ENCODE peak calls at places on chromosomes 6 and 20, in four cellular contexts. One of them, this sample, is unnamed.

GRCh38 chr20:57412347-57413029 is 21.3 kb downstream of the RBM38 start:
- DNase-seq in stimulated activated naive CD4-positive, alpha-beta T cell: no peak
- DNase-seq in fibroblast of pulmonary artery: no peak
- DNase-seq in hippocampal formation: no peak
- DNase-seq in this sample: no peak

GRCh38 chr20:38504368-38505090 is 31.9 kb downstream of the RALGAPB start:
- DNase-seq in hippocampal formation: no peak
- DNase-seq in stimulated activated naive CD4-positive, alpha-beta T cell: no peak
- DNase-seq in fibroblast of pulmonary artery: no peak
- DNase-seq in this sample: no peak

GRCh38 chr6:25250878-25251277 is 28.3 kb upstream of the CARMIL1 start:
- DNase-seq in hippocampal formation: no peak
- DNase-seq in fibroblast of pulmonary artery: no peak
- DNase-seq in stimulated activated naive CD4-positive, alpha-beta T cell: no peak
- DNase-seq in this sample: no peak

GRCh38 chr6:119612871-119613515 is 263.4 kb upstream of the MAN1A1 start:
- DNase-seq in stimulated activated naive CD4-positive, alpha-beta T cell: no peak
- DNase-seq in fibroblast of pulmonary artery: no peak
- DNase-seq in hippocampal formation: no peak
- DNase-seq in this sample: no peak

GRCh38 chr6:41226752-41227151 is 1.4 kb upstream of the TREML4 start:
- DNase-seq in stimulated activated naive CD4-positive, alpha-beta T cell: no peak
- DNase-seq in fibroblast of pulmonary artery: no peak
- DNase-seq in hippocampal formation: no peak
- DNase-seq in this sample: no peak

GRCh38 chr6:157873735-157874344 is 50.8 kb downstream of the SNX9 start:
- DNase-seq in stimulated activated naive CD4-positive, alpha-beta T cell: peak
- DNase-seq in fibroblast of pulmonary artery: peak
- DNase-seq in hippocampal formation: peak
- DNase-seq in this sample: no peak

GRCh38 chr6:6766230-6766905 is 177.8 kb downstream of the LY86 start:
- DNase-seq in stimulated activated naive CD4-positive, alpha-beta T cell: no peak
- DNase-seq in fibroblast of pulmonary artery: no peak
- DNase-seq in hippocampal formation: no peak
- DNase-seq in this sample: no peak

GRCh38 chr6:87574237-87574636 is 15.6 kb downstream of the RARS2 start:
- DNase-seq in stimulated activated naive CD4-positive, alpha-beta T cell: no peak
- DNase-seq in hippocampal formation: no peak
- DNase-seq in fibroblast of pulmonary artery: no peak
- DNase-seq in this sample: no peak

GRCh38 chr6:34922177-34922663 is 33.2 kb downstream of the ANKS1A start:
- DNase-seq in stimulated activated naive CD4-positive, alpha-beta T cell: no peak
- DNase-seq in fibroblast of pulmonary artery: peak
- DNase-seq in hippocampal formation: no peak
- DNase-seq in this sample: no peak

This sample was measured in frontal cortex.